ENCODE peak calls at places on chromosomes 16 and 17, in eight cellular contexts. D, E, F, P, K, L, U and H are unnamed samples.

GRCh38 chr16:16120382-16121184 is 102.7 kb downstream of the ABCC6 start:
- DNase-seq in D (peak; percentile 40), E (no peak), F (no peak), P (no peak), K (no peak), L (peak; percentile 13), U (no peak), H (no peak)

GRCh38 chr17:10135539-10136257 is 62.7 kb downstream of the GAS7 start:
- DNase-seq in D (peak; percentile 34), E (no peak), F (no peak), P (no peak), K (no peak), L (peak; percentile 62), U (no peak), H (peak; percentile 49)

GRCh38 chr17:58289869-58290268 is 9.1 kb upstream of the MPO start:
- DNase-seq in D (no peak), E (peak; percentile 75), F (no peak), P (no peak), K (no peak), L (no peak), U (no peak), H (no peak)

GRCh38 chr16:86344881-86345280 is 165.4 kb upstream of the FOXF1 start:
- DNase-seq in D (no peak), E (no peak), F (no peak), P (no peak), K (no peak), L (no peak), U (no peak), H (no peak)

GRCh38 chr17:80422981-80423380 is 8.0 kb downstream of the ENDOV start:
- DNase-seq in D (no peak), E (no peak), F (no peak), P (no peak), K (no peak), L (no peak), U (no peak), H (no peak)

GRCh38 chr17:951388-952132 is 28.0 kb downstream of the NXN start:
- DNase-seq in D (peak; percentile 76), E (peak; percentile 42), F (peak; percentile 16), P (peak; percentile 43), K (no peak), L (peak; percentile 82), U (no peak), H (no peak)

GRCh38 chr17:17749921-17750320 is 68.7 kb downstream of the RAI1 start:
- DNase-seq in D (peak; percentile 54), E (peak; percentile 42), F (peak; percentile 29), P (peak; percentile 62), K (peak; percentile 73), L (no peak), U (peak; percentile 87), H (peak; percentile 78)

GRCh38 chr16:79361132-79361751 is 239.3 kb downstream of the MAF start:
- DNase-seq in D (no peak), E (no peak), F (no peak), P (no peak), K (no peak), L (no peak), U (no peak), H (no peak)

GRCh38 chr17:8365143-8365542 is 11.4 kb downstream of the KRABD2 start:
- DNase-seq in D (peak; percentile 59), E (peak; percentile 69), F (no peak), P (no peak), K (no peak), L (peak; percentile 56), U (no peak), H (no peak)

GRCh38 chr17:73297934-73298861 is 13.6 kb downstream of the CDC42EP4 start:
- DNase-seq in D (no peak), E (no peak), F (no peak), P (no peak), K (no peak), L (no peak), U (peak; percentile 73), H (no peak)

GRCh38 chr17:29077320-29077719 is 34.4 kb downstream of the PIPOX start:
- DNase-seq in D (no peak), E (no peak), F (no peak), P (no peak), K (no peak), L (no peak), U (no peak), H (no peak)

GRCh38 chr16:54846761-54847160 is 83.9 kb upstream of the IRX5 start:
- DNase-seq in D (no peak), E (peak; percentile 26), F (peak; percentile 30), P (no peak), K (no peak), L (no peak), U (no peak), H (no peak)

GRCh38 chr16:47142469-47143328 is 1.0 kb downstream of the NETO2 start:
- DNase-seq in D (peak; percentile 60), E (peak; percentile 18), F (peak; percentile 39), P (no peak), K (peak; percentile 66), L (peak; percentile 24), U (peak; percentile 49), H (peak; percentile 27)

GRCh38 chr16:68452176-68452575 is 3.9 kb upstream of the SMPD3 start:
- DNase-seq in D (no peak), E (peak; percentile 22), F (no peak), P (no peak), K (no peak), L (no peak), U (no peak), H (no peak)

GRCh38 chr17:38898812-38899348 is 26.5 kb upstream of the LASP1NB start:
- DNase-seq in D (no peak), E (peak; percentile 7), F (no peak), P (no peak), K (peak; percentile 95), L (no peak), U (peak; percentile 94), H (peak; percentile 98)

GRCh38 chr16:69017036-69017783 is 88.2 kb upstream of the HAS3 start:
- DNase-seq in D (peak; percentile 52), E (peak; percentile 87), F (peak; percentile 14), P (no peak), K (peak; percentile 25), L (peak; percentile 69), U (peak; percentile 8), H (no peak)

GRCh38 chr17:5329784-5330557 is 47.9 kb downstream of the RABEP1 start:
- DNase-seq in D (no peak), E (no peak), F (no peak), P (no peak), K (no peak), L (no peak), U (peak; percentile 40), H (no peak)

GRCh38 chr17:30570596-30571265 is 93.5 kb downstream of the GOSR1 start:
- DNase-seq in D (no peak), E (no peak), F (no peak), P (no peak), K (no peak), L (no peak), U (no peak), H (no peak)

GRCh38 chr17:17872468-17873345 is 35.9 kb upstream of the SREBF1 start:
- DNase-seq in D (no peak), E (peak; percentile 66), F (no peak), P (no peak), K (no peak), L (no peak), U (no peak), H (no peak)

GRCh38 chr16:79278506-79278905 is 322.0 kb downstream of the MAF start:
- DNase-seq in D (no peak), E (no peak), F (no peak), P (no peak), K (no peak), L (no peak), U (peak; percentile 69), H (peak; percentile 80)

GRCh38 chr17:2174471-2175293 is 119.8 kb downstream of the HIC1 start:
- DNase-seq in D (peak; percentile 100), E (no peak), F (no peak), P (peak; percentile 34), K (no peak), L (peak; percentile 91), U (no peak), H (no peak)

GRCh38 chr16:69892378-69892777 is 58.8 kb upstream of the CLEC18A start:
- DNase-seq in D (no peak), E (no peak), F (no peak), P (no peak), K (no peak), L (no peak), U (no peak), H (no peak)

GRCh38 chr17:34639706-34640425 is 60.5 kb downstream of the TMEM132E start:
- DNase-seq in D (no peak), E (no peak), F (no peak), P (no peak), K (no peak), L (no peak), U (no peak), H (no peak)

GRCh38 chr17:38861399-38861843 is 7.9 kb upstream of the RPL23 start:
- DNase-seq in D (no peak), E (no peak), F (peak; percentile 64), P (no peak), K (no peak), L (no peak), U (peak; percentile 43), H (peak; percentile 64)

GRCh38 chr17:46192211-46192483 is 1.1 kb downstream of the KANSL1 start:
- DNase-seq in D (no peak), E (no peak), F (no peak), P (no peak), K (no peak), L (no peak), U (no peak), H (peak; percentile 22)

GRCh38 chr17:8964801-8965393 is 610 bp downstream of the PIK3R5 start:
- DNase-seq in D (no peak), E (no peak), F (no peak), P (peak; percentile 7), K (peak; percentile 57), L (no peak), U (peak; percentile 69), H (peak; percentile 71)

GRCh38 chr17:55641559-55642160 is 81.0 kb downstream of the TMEM100 start:
- DNase-seq in D (peak; percentile 83), E (peak; percentile 74), F (peak; percentile 44), P (peak; percentile 66), K (peak; percentile 26), L (peak; percentile 56), U (peak; percentile 78), H (peak; percentile 53)

GRCh38 chr17:14297161-14297851 is 3.6 kb upstream of the HS3ST3B1 start:
- DNase-seq in D (peak; percentile 64), E (peak; percentile 34), F (peak; percentile 55), P (peak; percentile 80), K (no peak), L (peak; percentile 77), U (no peak), H (peak; percentile 44)
- TF ChIP-seq CTCF in D (peak; percentile 29), E (peak; percentile 46), F (no peak), P (no peak), K (no peak), L (peak; percentile 40), U (no peak), H (no peak)

GRCh38 chr16:2090819-2091721 is 43.3 kb downstream of the TSC2 start:
- DNase-seq in D (peak; percentile 54), E (peak; percentile 84), F (peak; percentile 82), P (peak; percentile 89), K (peak; percentile 74), L (peak; percentile 23), U (peak; percentile 87), H (no peak)
- TF ChIP-seq CTCF in D (no peak), E (peak; percentile 55), F (no peak), P (peak; percentile 13), K (no peak), L (no peak), U (no peak), H (no peak)

GRCh38 chr17:62819511-62820221 is 11.6 kb upstream of the MARCHF10 start:
- DNase-seq in D (peak; percentile 98), E (peak; percentile 98), F (peak; percentile 49), P (peak; percentile 69), K (no peak), L (peak; percentile 98), U (no peak), H (no peak)
- TF ChIP-seq CTCF in D (no peak), E (peak; percentile 32), F (no peak), P (no peak), K (no peak), L (no peak), U (no peak), H (no peak)

GRCh38 chr16:27639588-27640276 is 89.8 kb downstream of the KATNIP start:
- DNase-seq in D (peak; percentile 67), E (peak; percentile 62), F (peak; percentile 48), P (peak; percentile 45), K (peak; percentile 88), L (peak; percentile 39), U (peak; percentile 63), H (peak; percentile 55)
- TF ChIP-seq CTCF in D (peak; percentile 79), E (peak; percentile 78), F (peak; percentile 63), P (peak; percentile 31), K (peak; percentile 73), L (peak; percentile 74), U (peak; percentile 74), H (peak; percentile 65)